ENCODE peak calls at places on chromosomes 4 and X, in eight cellular contexts. One of them, this sample, is unnamed.

GRCh38 chr4:14289708-14290107 is 662.2 kb upstream of the BOD1L1 start:
- DNase-seq in uterus: no peak
- DNase-seq in heart left ventricle: no peak
- DNase-seq in H1: no peak
- DNase-seq in IMR-90: no peak
- DNase-seq in upper lobe of left lung: no peak
- DNase-seq in testis: no peak
- DNase-seq in tibial nerve: no peak
- DNase-seq in this sample: no peak

GRCh38 chr4:79273918-79274317 is 51.9 kb downstream of the NAA11 start:
- DNase-seq in uterus: no peak
- DNase-seq in heart left ventricle: no peak
- DNase-seq in H1: no peak
- DNase-seq in IMR-90: no peak
- DNase-seq in upper lobe of left lung: no peak
- DNase-seq in testis: no peak
- DNase-seq in tibial nerve: no peak
- DNase-seq in this sample: no peak

GRCh38 chr4:127601029-127601428 is 31.7 kb upstream of the INTU start:
- DNase-seq in uterus: no peak
- DNase-seq in heart left ventricle: no peak
- DNase-seq in H1: no peak
- DNase-seq in IMR-90: peak; percentile 43
- DNase-seq in upper lobe of left lung: no peak
- DNase-seq in testis: no peak
- DNase-seq in tibial nerve: no peak
- DNase-seq in this sample: no peak

GRCh38 chrX:75522565-75523411 is at the start of gene ZDHHC15:
- DNase-seq in uterus: peak; percentile 56
- DNase-seq in heart left ventricle: peak; percentile 58
- DNase-seq in H1: peak; percentile 27
- DNase-seq in IMR-90: no peak
- DNase-seq in upper lobe of left lung: peak; percentile 88
- DNase-seq in testis: peak; percentile 64
- DNase-seq in tibial nerve: peak; percentile 11
- DNase-seq in this sample: peak; percentile 2

GRCh38 chr4:7336732-7337131 is 98.0 kb downstream of the PSAPL1 start:
- DNase-seq in uterus: no peak
- DNase-seq in heart left ventricle: no peak
- DNase-seq in H1: no peak
- DNase-seq in IMR-90: no peak
- DNase-seq in upper lobe of left lung: no peak
- DNase-seq in testis: no peak
- DNase-seq in tibial nerve: no peak
- DNase-seq in this sample: no peak

GRCh38 chr4:184988611-184989010 is 29.7 kb upstream of the HELT start:
- DNase-seq in uterus: no peak
- DNase-seq in heart left ventricle: no peak
- DNase-seq in H1: no peak
- DNase-seq in IMR-90: no peak
- DNase-seq in upper lobe of left lung: no peak
- DNase-seq in testis: no peak
- DNase-seq in tibial nerve: no peak
- DNase-seq in this sample: peak; percentile 16

GRCh38 chrX:39909996-39910395 is 187.8 kb downstream of the BCOR start:
- DNase-seq in uterus: no peak
- DNase-seq in heart left ventricle: no peak
- DNase-seq in H1: no peak
- DNase-seq in IMR-90: no peak
- DNase-seq in upper lobe of left lung: no peak
- DNase-seq in testis: no peak
- DNase-seq in tibial nerve: no peak
- DNase-seq in this sample: no peak

GRCh38 chr4:54384563-54384962 is 155.5 kb downstream of the PDGFRA start:
- DNase-seq in uterus: no peak
- DNase-seq in heart left ventricle: no peak
- DNase-seq in H1: no peak
- DNase-seq in IMR-90: peak; percentile 39
- DNase-seq in upper lobe of left lung: no peak
- DNase-seq in testis: peak; percentile 47
- DNase-seq in tibial nerve: peak; percentile 23
- DNase-seq in this sample: no peak

GRCh38 chr4:37146260-37146659 is 98.3 kb upstream of the NWD2 start:
- DNase-seq in uterus: no peak
- DNase-seq in heart left ventricle: no peak
- DNase-seq in H1: no peak
- DNase-seq in IMR-90: no peak
- DNase-seq in upper lobe of left lung: no peak
- DNase-seq in testis: no peak
- DNase-seq in tibial nerve: no peak
- DNase-seq in this sample: no peak

GRCh38 chr4:141391771-141392170 is 171.1 kb downstream of the ZNF330 start:
- DNase-seq in uterus: no peak
- DNase-seq in heart left ventricle: no peak
- DNase-seq in H1: no peak
- DNase-seq in IMR-90: no peak
- DNase-seq in upper lobe of left lung: no peak
- DNase-seq in testis: no peak
- DNase-seq in tibial nerve: no peak
- DNase-seq in this sample: no peak

GRCh38 chr4:169151671-169152070 is 119.1 kb downstream of the SH3RF1 start:
- DNase-seq in uterus: no peak
- DNase-seq in heart left ventricle: no peak
- DNase-seq in H1: no peak
- DNase-seq in IMR-90: peak; percentile 86
- DNase-seq in upper lobe of left lung: no peak
- DNase-seq in testis: no peak
- DNase-seq in tibial nerve: no peak
- DNase-seq in this sample: no peak

GRCh38 chrX:69069876-69070275 is 95.4 kb downstream of the PJA1 start:
- DNase-seq in uterus: no peak
- DNase-seq in heart left ventricle: no peak
- DNase-seq in H1: no peak
- DNase-seq in IMR-90: no peak
- DNase-seq in upper lobe of left lung: no peak
- DNase-seq in testis: no peak
- DNase-seq in tibial nerve: no peak
- DNase-seq in this sample: no peak

GRCh38 chr4:30716671-30717207 is 3.4 kb upstream of the PCDH7 start:
- DNase-seq in uterus: no peak
- DNase-seq in heart left ventricle: no peak
- DNase-seq in H1: no peak
- DNase-seq in IMR-90: no peak
- DNase-seq in upper lobe of left lung: no peak
- DNase-seq in testis: no peak
- DNase-seq in tibial nerve: no peak
- DNase-seq in this sample: no peak

GRCh38 chrX:3697220-3697684 is 16.2 kb downstream of the PRKX start:
- DNase-seq in uterus: no peak
- DNase-seq in heart left ventricle: no peak
- DNase-seq in H1: no peak
- DNase-seq in IMR-90: no peak
- DNase-seq in upper lobe of left lung: no peak
- DNase-seq in testis: peak; percentile 63
- DNase-seq in tibial nerve: no peak
- DNase-seq in this sample: no peak

GRCh38 chrX:120725874-120726273 is 96.0 kb upstream of the C1GALT1C1 start:
- DNase-seq in uterus: no peak
- DNase-seq in heart left ventricle: no peak
- DNase-seq in H1: no peak
- DNase-seq in IMR-90: no peak
- DNase-seq in upper lobe of left lung: no peak
- DNase-seq in testis: no peak
- DNase-seq in tibial nerve: no peak
- DNase-seq in this sample: no peak
- H3K27ac ChIP-seq in uterus: no peak overlapping the region
- H3K27ac ChIP-seq in heart left ventricle: no peak overlapping the region
- H3K27ac ChIP-seq in H1: no peak overlapping the region
- H3K27ac ChIP-seq in IMR-90: no peak overlapping the region
- H3K27ac ChIP-seq in upper lobe of left lung: no peak overlapping the region
- H3K27ac ChIP-seq in testis: no peak overlapping the region
- H3K27ac ChIP-seq in tibial nerve: no peak overlapping the region
- H3K27ac ChIP-seq in this sample: no peak overlapping the region

GRCh38 chrX:136781180-136781797 is 557 bp upstream of the ARHGEF6 start:
- DNase-seq in uterus: no peak
- DNase-seq in heart left ventricle: no peak
- DNase-seq in H1: no peak
- DNase-seq in IMR-90: no peak
- DNase-seq in upper lobe of left lung: no peak
- DNase-seq in testis: no peak
- DNase-seq in tibial nerve: no peak
- DNase-seq in this sample: peak; percentile 40

GRCh38 chrX:136780738-136781137 is at the start of gene ARHGEF6:
- DNase-seq in uterus: no peak
- DNase-seq in heart left ventricle: no peak
- DNase-seq in H1: no peak
- DNase-seq in IMR-90: no peak
- DNase-seq in upper lobe of left lung: no peak
- DNase-seq in testis: peak; percentile 15
- DNase-seq in tibial nerve: no peak
- DNase-seq in this sample: peak; percentile 17

GRCh38 chrX:136784231-136784630 is 3.5 kb upstream of the ARHGEF6 start:
- DNase-seq in uterus: no peak
- DNase-seq in heart left ventricle: no peak
- DNase-seq in H1: no peak
- DNase-seq in IMR-90: no peak
- DNase-seq in upper lobe of left lung: no peak
- DNase-seq in testis: no peak
- DNase-seq in tibial nerve: no peak
- DNase-seq in this sample: no peak

GRCh38 chrX:136780241-136780640 is 491 bp downstream of the ARHGEF6 start:
- DNase-seq in uterus: no peak
- DNase-seq in heart left ventricle: no peak
- DNase-seq in H1: no peak
- DNase-seq in IMR-90: no peak
- DNase-seq in upper lobe of left lung: no peak
- DNase-seq in testis: no peak
- DNase-seq in tibial nerve: no peak
- DNase-seq in this sample: no peak

DNA sequence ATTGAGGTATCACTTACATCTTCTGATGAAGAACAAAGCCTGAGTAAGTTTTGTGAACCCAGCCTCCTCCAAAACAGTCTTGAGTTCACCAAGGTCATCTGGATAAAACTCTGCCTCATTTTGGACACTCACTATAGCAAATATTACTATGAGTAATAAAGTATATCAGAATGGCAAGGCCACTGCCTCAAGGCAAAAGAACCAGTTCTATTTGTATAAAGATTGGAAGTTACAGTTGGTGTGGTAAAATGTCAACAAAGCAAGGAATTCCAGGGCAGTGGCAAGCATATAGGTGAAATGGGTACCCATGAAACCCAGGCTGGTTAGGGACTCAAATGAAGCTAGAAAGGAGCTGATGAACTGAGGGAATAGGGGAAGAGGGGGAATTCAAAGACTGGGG is 2.4 kb upstream of the ARHGEF6 start:
- DNase-seq in uterus: no peak
- DNase-seq in heart left ventricle: no peak
- DNase-seq in H1: no peak
- DNase-seq in IMR-90: no peak
- DNase-seq in upper lobe of left lung: no peak
- DNase-seq in testis: no peak
- DNase-seq in tibial nerve: no peak
- DNase-seq in this sample: no peak
- H3K4me1 ChIP-seq in uterus: no peaks in the 10 kb centered on the region
- H3K4me1 ChIP-seq in heart left ventricle: no peaks in the 10 kb centered on the region
- H3K4me1 ChIP-seq in H1: no peaks in the 10 kb centered on the region
- H3K4me1 ChIP-seq in IMR-90: peaks cover 2% of the 10 kb centered on the region
- H3K4me1 ChIP-seq in upper lobe of left lung: no peaks in the 10 kb centered on the region
- H3K4me1 ChIP-seq in testis: no peaks in the 10 kb centered on the region
- H3K4me1 ChIP-seq in tibial nerve: no peaks in the 10 kb centered on the region
- H3K4me1 ChIP-seq in this sample: peaks cover 14% of the 10 kb centered on the region

GRCh38 chrX:153970398-153971123 is 1.1 kb downstream of the HCFC1 start:
- DNase-seq in uterus: peak; percentile 56
- DNase-seq in heart left ventricle: peak; percentile 52
- DNase-seq in H1: no peak
- DNase-seq in IMR-90: peak; percentile 71
- DNase-seq in upper lobe of left lung: peak; percentile 82
- DNase-seq in testis: peak; percentile 42
- DNase-seq in tibial nerve: peak; percentile 31
- DNase-seq in this sample: no peak

GRCh38 chrX:153971124-153971631 is 440 bp downstream of the HCFC1 start:
- DNase-seq in uterus: peak; percentile 91
- DNase-seq in heart left ventricle: peak; percentile 90
- DNase-seq in H1: no peak
- DNase-seq in IMR-90: peak; percentile 84
- DNase-seq in upper lobe of left lung: peak; percentile 95
- DNase-seq in testis: peak; percentile 88
- DNase-seq in tibial nerve: peak; percentile 70
- DNase-seq in this sample: peak; percentile 79

GRCh38 chrX:153973127-153974002 is 811 bp downstream of the TMEM187 start:
- DNase-seq in uterus: no peak
- DNase-seq in heart left ventricle: no peak
- DNase-seq in H1: no peak
- DNase-seq in IMR-90: no peak
- DNase-seq in upper lobe of left lung: no peak
- DNase-seq in testis: no peak
- DNase-seq in tibial nerve: no peak
- DNase-seq in this sample: no peak

GRCh38 chrX:153972368-153973126 is at the start of gene TMEM187:
- DNase-seq in uterus: peak; percentile 87
- DNase-seq in heart left ventricle: peak; percentile 86
- DNase-seq in H1: no peak
- DNase-seq in IMR-90: peak; percentile 84
- DNase-seq in upper lobe of left lung: peak; percentile 97
- DNase-seq in testis: peak; percentile 83
- DNase-seq in tibial nerve: peak; percentile 61
- DNase-seq in this sample: peak; percentile 77

DNA sequence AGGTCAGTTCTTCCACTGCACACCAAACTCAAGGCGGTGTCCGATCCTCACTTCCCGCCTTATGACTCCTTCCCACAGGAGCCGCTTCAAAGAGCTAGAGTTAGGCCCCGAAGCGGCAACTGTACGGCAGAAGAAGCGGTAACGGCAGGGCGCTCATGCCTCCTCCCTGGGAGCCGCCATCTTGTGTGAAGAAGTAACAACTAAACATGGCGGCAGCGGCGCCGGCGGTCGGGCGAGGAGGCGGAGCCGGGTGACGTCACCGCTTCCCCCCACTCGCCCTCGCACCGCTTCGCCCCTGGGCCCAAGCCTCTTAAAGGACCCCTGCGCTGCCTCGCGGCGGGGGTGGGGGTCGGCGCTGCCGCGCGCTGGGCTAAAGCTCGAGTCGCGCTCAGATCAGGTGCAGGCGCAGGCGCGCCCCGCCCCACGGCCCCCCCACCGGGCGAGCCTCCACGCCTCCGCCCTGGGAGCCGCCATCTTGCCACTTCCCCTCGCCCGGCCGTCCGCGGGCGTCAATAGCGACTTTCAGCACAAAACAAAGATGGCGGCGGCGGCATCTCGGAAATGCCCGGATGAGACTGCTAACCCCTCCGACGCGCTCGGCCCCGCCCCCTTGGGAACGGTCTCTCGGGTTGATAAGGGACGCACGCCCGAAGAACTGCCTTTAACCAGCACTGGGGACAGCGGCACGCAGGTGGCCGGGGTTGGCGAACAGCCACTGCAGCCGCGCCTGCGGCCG is at the start of gene HCFC1:
- DNase-seq in uterus: peak; percentile 94
- DNase-seq in heart left ventricle: peak; percentile 91
- DNase-seq in H1: no peak
- DNase-seq in IMR-90: peak; percentile 84
- DNase-seq in upper lobe of left lung: peak; percentile 96
- DNase-seq in testis: peak; percentile 90
- DNase-seq in tibial nerve: peak; percentile 85
- DNase-seq in this sample: peak; percentile 89
- TF ChIP-seq POLR2A in uterus: peak; percentile 25
- TF ChIP-seq POLR2A in heart left ventricle: peak; percentile 3
- TF ChIP-seq POLR2A in H1: no peak
- TF ChIP-seq POLR2A in IMR-90: peak; percentile 82
- TF ChIP-seq POLR2A in upper lobe of left lung: no peak
- TF ChIP-seq POLR2A in testis: no peak
- TF ChIP-seq POLR2A in tibial nerve: peak; percentile 20
- TF ChIP-seq POLR2A in this sample: peak; percentile 57

GRCh38 chr4:123121241-123121907 is 199.0 kb upstream of the NUDT6 start:
- DNase-seq in uterus: no peak
- DNase-seq in heart left ventricle: no peak
- DNase-seq in H1: no peak
- DNase-seq in IMR-90: peak; percentile 73
- DNase-seq in upper lobe of left lung: no peak
- DNase-seq in testis: no peak
- DNase-seq in tibial nerve: no peak
- DNase-seq in this sample: no peak
- H3K27ac ChIP-seq in uterus: no peak overlapping the region
- H3K27ac ChIP-seq in heart left ventricle: no peak overlapping the region
- H3K27ac ChIP-seq in H1: no peak overlapping the region
- H3K27ac ChIP-seq in IMR-90: no peak overlapping the region
- H3K27ac ChIP-seq in upper lobe of left lung: no peak overlapping the region
- H3K27ac ChIP-seq in testis: no peak overlapping the region
- H3K27ac ChIP-seq in tibial nerve: no peak overlapping the region
- H3K27ac ChIP-seq in this sample: no peak overlapping the region